ENCODE peak calls at places on chromosomes 13 and 19, in nine cellular contexts. C is anterior cingulate cortex; E is D341Med; R is Kasumi-1; U is HEK293T; I is H54; B is iPS-NIHi11; S is cardiac muscle cell; H is activated CD4-positive, alpha-beta T cell treated with anti-CD3 and anti-CD28 coated beads, Interleukin-2, amount 50 U/mL, for 1 hour. T is an unnamed sample.

GRCh38 chr13:59633290-59633689 is 530.4 kb downstream of the DIAPH3 start:
- DNase-seq in I (no peak), S (peak; percentile 55), C (no peak), U (no peak), R (no peak), H (no peak), B (no peak), E (no peak), T (no peak)

GRCh38 chr13:76016799-76017198 is 380.7 kb downstream of the LMO7 start:
- DNase-seq in C (no peak), R (peak; percentile 50), U (peak; percentile 68), I (peak; percentile 4), B (peak; percentile 47), E (peak; percentile 50), S (peak; percentile 40), H (no peak), T (peak; percentile 47)

GRCh38 chr19:41792513-41793413 is 3.6 kb upstream of the CEACAM3 start:
- DNase-seq in R (peak; percentile 62), I (peak; percentile 36), B (peak; percentile 82), S (peak; percentile 61), U (peak; percentile 72), E (peak; percentile 81), C (no peak), H (peak; percentile 41), T (peak; percentile 55)

GRCh38 chr13:41791056-41791455 is 169.9 kb downstream of the VWA8 start:
- DNase-seq in U (no peak), R (no peak), E (no peak), I (no peak), C (no peak), S (peak; percentile 40), H (no peak), B (no peak), T (no peak)

GRCh38 chr13:51645154-51645650 is 60.9 kb downstream of the WDFY2 start:
- DNase-seq in R (peak; percentile 74), E (no peak), C (no peak), B (no peak), U (no peak), S (peak; percentile 91), H (peak; percentile 10), I (no peak), T (no peak)

GRCh38 chr19:12187625-12188024 is 24.7 kb downstream of the ZNF136 start:
- DNase-seq in C (no peak), H (no peak), E (no peak), R (no peak), U (no peak), S (no peak), B (no peak), I (no peak), T (no peak)

GRCh38 chr13:92345627-92346026 is 881.0 kb upstream of the GPC6 start:
- DNase-seq in C (no peak), E (no peak), R (no peak), I (no peak), U (no peak), S (no peak), H (no peak), B (no peak), T (no peak)

GRCh38 chr19:13817615-13818371 is 22.6 kb downstream of the ZSWIM4 start:
- DNase-seq in R (no peak), C (no peak), B (peak; percentile 92), U (no peak), H (peak; percentile 24), I (no peak), S (no peak), E (no peak), T (no peak)

GRCh38 chr19:5018224-5019015 is 49.5 kb downstream of the KDM4B start:
- DNase-seq in R (no peak), B (no peak), S (peak; percentile 77), U (no peak), H (no peak), E (no peak), I (no peak), C (no peak), T (peak; percentile 39)

GRCh38 chr13:73996569-73996968 is 137.6 kb downstream of the KLF12 start:
- DNase-seq in U (no peak), C (no peak), S (no peak), E (no peak), H (no peak), I (no peak), B (no peak), R (no peak), T (no peak)

GRCh38 chr13:98345103-98345899 is 168.2 kb upstream of the RNF113B start:
- DNase-seq in E (no peak), U (no peak), S (peak; percentile 20), B (no peak), I (no peak), C (no peak), R (no peak), H (no peak), T (no peak)

GRCh38 chr19:49555600-49556411 is 24.6 kb downstream of the NOSIP start:
- DNase-seq in C (no peak), B (peak; percentile 93), U (peak; percentile 74), E (peak; percentile 78), R (peak; percentile 45), I (peak; percentile 58), H (peak; percentile 87), S (peak; percentile 52), T (peak; percentile 42)

GRCh38 chr13:38693641-38694040 is 6.8 kb downstream of the FREM2 start:
- DNase-seq in H (no peak), S (no peak), E (no peak), U (no peak), B (no peak), C (peak; percentile 7), R (no peak), I (no peak), T (no peak)

GRCh38 chr13:46173656-46174055 is 8.3 kb downstream of the LCP1 start:
- DNase-seq in E (no peak), H (no peak), R (peak; percentile 28), C (no peak), S (no peak), I (no peak), B (no peak), U (no peak), T (no peak)

GRCh38 chr13:47426126-47426849 is 529.4 kb upstream of the HTR2A start:
- DNase-seq in H (no peak), B (no peak), R (no peak), C (peak; percentile 10), S (peak; percentile 57), I (no peak), E (no peak), U (no peak), T (no peak)

GRCh38 chr13:34364633-34365032 is 546.7 kb downstream of the RFC3 start:
- DNase-seq in I (no peak), H (no peak), E (no peak), C (no peak), B (no peak), U (no peak), R (no peak), S (peak; percentile 45), T (no peak)

GRCh38 chr13:100608906-100609305 is 20.3 kb upstream of the GGACT start:
- DNase-seq in U (no peak), R (peak; percentile 83), I (peak; percentile 52), S (no peak), E (no peak), C (no peak), B (no peak), H (no peak), T (no peak)

GRCh38 chr19:40524133-40524549 is 52.5 kb upstream of the SHKBP1 start:
- DNase-seq in I (no peak), C (no peak), B (no peak), H (no peak), E (no peak), R (no peak), S (no peak), U (no peak), T (no peak)

GRCh38 chr13:112715715-112716460 is 26.1 kb downstream of the ATP11A start:
- DNase-seq in R (no peak), B (no peak), S (no peak), E (no peak), U (no peak), C (no peak), H (no peak), I (no peak), T (no peak)

GRCh38 chr13:55062662-55063061 is 2034.0 kb downstream of the OLFM4 start:
- DNase-seq in H (no peak), I (no peak), B (no peak), U (no peak), R (no peak), E (no peak), C (no peak), S (no peak), T (no peak)

T was measured in ACHN.